ENCODE peak calls at places on chromosomes 7 and 10, in six cellular contexts. Z, Q, U, V, W and H are unnamed samples.

GRCh38 chr10:86261933-86262665 is 104.5 kb downstream of the GRID1 start:
- DNase-seq in Z (peak; percentile 69), Q (no peak), U (peak; percentile 7), V (no peak), W (no peak), H (peak; percentile 72)

GRCh38 chr7:1112625-1113547 is 25.0 kb downstream of the GPER1 start:
- DNase-seq in Z (no peak), Q (peak; percentile 39), U (no peak), V (no peak), W (no peak), H (no peak)

GRCh38 chr10:35058134-35058533 is 32.0 kb downstream of the CUL2 start:
- DNase-seq in Z (peak; percentile 57), Q (no peak), U (no peak), V (no peak), W (no peak), H (no peak)

GRCh38 chr10:62384057-62384446 is 9.9 kb downstream of the ZNF365 start:
- DNase-seq in Z (peak; percentile 10), Q (no peak), U (peak; percentile 92), V (peak; percentile 20), W (no peak), H (no peak)

GRCh38 chr10:5551531-5552375 is 27.0 kb downstream of the CALML3 start:
- DNase-seq in Z (no peak), Q (peak; percentile 46), U (no peak), V (peak; percentile 14), W (no peak), H (no peak)

GRCh38 chr7:142445019-142445686 is 187.3 kb upstream of the PRSS58 start:
- DNase-seq in Z (no peak), Q (no peak), U (no peak), V (no peak), W (no peak), H (peak; percentile 84)

GRCh38 chr10:90964781-90965462 is 44.0 kb upstream of the ANKRD1 start:
- DNase-seq in Z (no peak), Q (no peak), U (no peak), V (no peak), W (no peak), H (no peak)

GRCh38 chr10:34906021-34906965 is 91.2 kb upstream of the PARD3 start:
- DNase-seq in Z (no peak), Q (peak; percentile 59), U (no peak), V (no peak), W (no peak), H (peak; percentile 75)

GRCh38 chr10:78170026-78170475 is 136.4 kb downstream of the RPS24 start:
- DNase-seq in Z (peak; percentile 12), Q (no peak), U (no peak), V (no peak), W (no peak), H (no peak)

GRCh38 chr10:100637785-100638184 is 102.0 kb downstream of the HIF1AN start:
- DNase-seq in Z (peak; percentile 62), Q (no peak), U (no peak), V (no peak), W (no peak), H (peak; percentile 67)

GRCh38 chr7:24757799-24758275 is 573 bp upstream of the GSDME start:
- DNase-seq in Z (peak; percentile 62), Q (no peak), U (no peak), V (no peak), W (no peak), H (peak; percentile 33)

GRCh38 chr7:82172017-82172416 is 271.6 kb downstream of the CACNA2D1 start:
- DNase-seq in Z (no peak), Q (no peak), U (no peak), V (no peak), W (no peak), H (no peak)

GRCh38 chr7:147595076-147595475 is 995.5 kb upstream of the C7orf33 start:
- DNase-seq in Z (no peak), Q (no peak), U (no peak), V (no peak), W (no peak), H (no peak)

GRCh38 chr7:149753370-149754233 is 19.8 kb downstream of the ZNF467 start:
- DNase-seq in Z (peak; percentile 65), Q (peak; percentile 47), U (no peak), V (no peak), W (no peak), H (peak; percentile 89)

GRCh38 chr7:8214162-8214897 is 47.6 kb downstream of the ICA1 start:
- DNase-seq in Z (no peak), Q (no peak), U (peak; percentile 22), V (no peak), W (peak; percentile 35), H (no peak)

GRCh38 chr7:29352041-29352440 is 157.5 kb downstream of the CHN2 start:
- DNase-seq in Z (no peak), Q (no peak), U (no peak), V (no peak), W (no peak), H (no peak)

GRCh38 chr10:107687702-107688101 is 523.2 kb upstream of the SORCS1 start:
- DNase-seq in Z (no peak), Q (no peak), U (no peak), V (no peak), W (no peak), H (no peak)

GRCh38 chr10:63415635-63416244 is 50.0 kb downstream of the JMJD1C start:
- DNase-seq in Z (no peak), Q (no peak), U (no peak), V (no peak), W (no peak), H (no peak)

GRCh38 chr7:75776295-75776971 is 4.4 kb upstream of the CCL26 start:
- DNase-seq in Z (peak; percentile 59), Q (no peak), U (peak; percentile 67), V (peak; percentile 17), W (no peak), H (no peak)

GRCh38 chr10:8428654-8429053 is 374.2 kb downstream of the GATA3 start:
- DNase-seq in Z (no peak), Q (no peak), U (no peak), V (no peak), W (no peak), H (no peak)

GRCh38 chr10:47332371-47332770 is 10.1 kb downstream of the GDF2 start:
- DNase-seq in Z (no peak), Q (no peak), U (no peak), V (no peak), W (no peak), H (no peak)

GRCh38 chr7:105014725-105015630 is 973 bp downstream of the KMT2E start:
- DNase-seq in Z (peak; percentile 35), Q (no peak), U (peak; percentile 32), V (peak; percentile 42), W (peak; percentile 46), H (peak; percentile 49)

GRCh38 chr7:107563761-107564552 is at the start of the genes COG5 and DUS4L:
- DNase-seq in Z (peak; percentile 80), Q (peak; percentile 87), U (no peak), V (peak; percentile 78), W (peak; percentile 84), H (peak; percentile 80)

GRCh38 chr7:77942431-77942830 is 143.9 kb downstream of the PHTF2 start:
- DNase-seq in Z (no peak), Q (no peak), U (no peak), V (no peak), W (no peak), H (no peak)

GRCh38 chr10:125060486-125060850 is 99.9 kb downstream of the CTBP2 start:
- DNase-seq in Z (no peak), Q (no peak), U (no peak), V (no peak), W (no peak), H (no peak)

GRCh38 chr10:125062244-125063208 is 97.8 kb downstream of the CTBP2 start:
- DNase-seq in Z (no peak), Q (no peak), U (no peak), V (no peak), W (peak; percentile 51), H (no peak)

GRCh38 chr10:125060851-125061556 is 99.4 kb downstream of the CTBP2 start:
- DNase-seq in Z (peak; percentile 64), Q (peak; percentile 91), U (no peak), V (peak; percentile 9), W (peak; percentile 79), H (peak; percentile 74)

GRCh38 chr10:125061557-125062243 is 98.7 kb downstream of the CTBP2 start:
- DNase-seq in Z (no peak), Q (no peak), U (no peak), V (no peak), W (no peak), H (no peak)

GRCh38 chr10:125060038-125060437 is 100.3 kb downstream of the CTBP2 start:
- DNase-seq in Z (no peak), Q (no peak), U (no peak), V (no peak), W (no peak), H (no peak)
- H3K27ac ChIP-seq in Z (no peak overlapping the region), Q (peak overlapping the region; percentile 41), U (no peak overlapping the region), V (no peak overlapping the region), W (peak overlapping the region; percentile 99), H (no peak overlapping the region)

DNA sequence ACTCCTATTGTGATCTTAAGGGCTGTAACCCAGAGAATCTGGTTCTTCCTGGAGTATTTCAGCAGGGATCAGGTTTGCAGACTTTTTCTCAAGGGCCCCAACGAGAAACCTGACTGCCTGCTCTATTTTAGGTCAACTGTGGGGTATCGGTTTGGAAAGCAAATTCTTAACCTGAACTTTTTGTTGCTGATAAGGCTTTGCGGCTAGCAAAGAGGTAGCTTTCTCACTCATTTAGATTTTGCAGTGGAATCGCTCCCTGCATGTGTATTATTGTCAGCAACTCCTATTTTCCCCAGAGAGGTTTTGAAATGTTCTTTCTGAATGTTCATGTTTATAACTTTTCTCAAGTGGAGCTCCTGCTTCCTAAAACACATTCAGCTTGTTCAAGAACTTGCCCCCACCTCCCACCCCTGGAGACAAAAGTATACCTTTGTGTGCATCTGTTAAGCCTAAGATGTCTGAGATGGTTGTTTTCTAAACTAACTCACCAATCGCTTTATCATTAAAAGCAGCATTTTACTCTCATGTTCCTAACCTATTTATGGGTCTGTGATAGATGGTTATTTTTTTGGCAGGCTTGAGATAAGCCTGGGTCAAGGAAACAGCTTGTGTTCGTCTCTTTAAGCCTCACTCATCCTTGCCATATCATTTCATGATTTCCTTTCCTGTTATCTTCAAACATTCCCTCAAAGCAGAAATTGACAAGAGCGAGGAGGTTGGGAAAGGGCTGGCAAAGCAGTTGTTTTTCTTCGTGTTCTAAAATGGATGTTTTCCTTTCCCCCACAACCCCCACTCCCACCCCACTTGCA is 129.8 kb downstream of the BAMBI start:
- DNase-seq in Z (no peak), Q (no peak), U (no peak), V (no peak), W (peak; percentile 47), H (no peak)
- H3K27ac ChIP-seq in Z (no peak overlapping the region), Q (peak overlapping the region; percentile 57), U (no peak overlapping the region), V (no peak overlapping the region), W (peak overlapping the region; percentile 95), H (no peak overlapping the region)

GRCh38 chr10:67521546-67521945 is 174.4 kb downstream of the CTNNA3 start:
- DNase-seq in Z (no peak), Q (no peak), U (no peak), V (no peak), W (no peak), H (no peak)
- H3K27ac ChIP-seq in Z (no peak overlapping the region), Q (no peak overlapping the region), U (peak overlapping the region; percentile 40), V (no peak overlapping the region), W (no peak overlapping the region), H (no peak overlapping the region)

DNA sequence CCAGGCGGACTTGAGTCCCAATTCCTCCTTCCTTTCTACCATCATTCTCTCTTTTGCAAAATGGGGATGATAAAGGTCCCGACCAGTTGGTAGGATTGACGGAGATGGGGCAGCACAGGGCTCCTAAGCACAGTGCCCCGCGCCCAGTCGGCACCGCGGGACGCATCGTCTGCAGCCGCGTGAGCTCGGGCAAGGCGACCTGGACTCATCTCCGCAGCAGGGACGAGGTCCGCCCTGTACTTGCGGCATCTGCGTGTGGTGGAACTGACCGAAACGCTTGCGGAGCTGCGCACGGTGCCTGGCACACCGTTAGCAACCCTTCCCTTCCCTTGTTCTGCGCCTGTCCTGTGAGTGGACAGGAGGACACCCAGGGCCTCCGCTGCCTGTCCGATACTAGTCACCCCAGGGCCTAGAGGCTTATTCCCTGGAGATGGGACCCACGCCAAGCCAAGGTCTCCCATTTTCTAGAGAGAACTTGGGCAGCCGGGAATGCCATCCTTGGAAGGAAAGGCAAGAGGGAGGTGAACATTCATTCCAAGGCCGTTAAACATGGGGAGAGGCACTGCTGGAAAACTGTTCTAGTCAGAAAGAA is 98.4 kb downstream of the WDR11 start:
- DNase-seq in Z (no peak), Q (no peak), U (no peak), V (no peak), W (no peak), H (no peak)
- H3K27ac ChIP-seq in Z (no peak overlapping the region), Q (no peak overlapping the region), U (no peak overlapping the region), V (no peak overlapping the region), W (no peak overlapping the region), H (no peak overlapping the region)